ENCODE peak calls at places on chromosomes 13 and 19, in ten cellular contexts. P, M, F, Y, D, S, A, W, V and Z are unnamed samples.

GRCh38 chr19:39435499-39436349 is at the start of gene RPS16:
- DNase-seq in V (peak; percentile 99), Y (no peak), W (peak; percentile 99), P (peak; percentile 98), D (peak; percentile 100), F (peak; percentile 99), M (peak; percentile 95), S (peak; percentile 96), A (peak; percentile 84), Z (peak; percentile 95)

GRCh38 chr13:35764359-35765015 is 288.0 kb upstream of the MAB21L1 start:
- DNase-seq in W (no peak), P (no peak), V (no peak), S (no peak), Y (peak; percentile 73), D (no peak), A (no peak), M (peak; percentile 40), F (no peak), Z (no peak)

GRCh38 chr13:80814541-80814940 is 473.6 kb upstream of the SPRY2 start:
- DNase-seq in V (no peak), P (peak; percentile 82), D (no peak), M (peak; percentile 40), F (no peak), Y (no peak), S (no peak), A (no peak), W (peak; percentile 60), Z (peak; percentile 51)

GRCh38 chr13:75217949-75218348 is 264.0 kb downstream of the TBC1D4 start:
- DNase-seq in V (no peak), Y (peak; percentile 92), D (no peak), M (peak; percentile 45), S (no peak), W (peak; percentile 73), A (peak; percentile 69), P (peak; percentile 50), F (no peak), Z (peak; percentile 40)

GRCh38 chr13:25722893-25723292 is 328.9 kb downstream of the SHISA2 start:
- DNase-seq in D (no peak), M (no peak), Y (no peak), F (no peak), V (no peak), A (no peak), W (no peak), S (no peak), P (no peak), Z (no peak)

GRCh38 chr19:43229315-43229714 is 23.9 kb upstream of the PSG4 start:
- DNase-seq in F (no peak), M (peak; percentile 39), P (peak; percentile 7), V (no peak), S (no peak), D (no peak), W (peak; percentile 6), Y (peak; percentile 4), A (no peak), Z (no peak)

GRCh38 chr19:18945297-18945696 is 4.3 kb upstream of the HOMER3 start:
- DNase-seq in F (no peak), W (no peak), M (no peak), V (no peak), D (no peak), Y (no peak), A (no peak), S (no peak), P (no peak), Z (no peak)

GRCh38 chr13:88857256-88857655 is 1186.1 kb downstream of the SLITRK5 start:
- DNase-seq in D (no peak), Y (no peak), W (no peak), M (no peak), A (no peak), V (no peak), S (no peak), F (no peak), P (no peak), Z (no peak)

GRCh38 chr19:58556633-58557252 is 1.7 kb downstream of the UBE2M start:
- DNase-seq in Y (no peak), V (no peak), A (no peak), W (no peak), D (peak; percentile 45), F (no peak), P (no peak), M (no peak), S (no peak), Z (no peak)

GRCh38 chr19:58555369-58555885 is 522 bp upstream of the CHMP2A start:
- DNase-seq in Y (no peak), W (no peak), F (no peak), A (no peak), V (no peak), P (no peak), M (no peak), D (peak; percentile 56), S (no peak), Z (no peak)

GRCh38 chr19:58557253-58558065 is 952 bp downstream of the UBE2M start:
- DNase-seq in S (no peak), M (no peak), Y (no peak), P (no peak), W (no peak), D (peak; percentile 51), V (no peak), A (no peak), F (no peak), Z (no peak)

GRCh38 chr19:58554494-58555368 is at the start of gene CHMP2A:
- DNase-seq in D (peak; percentile 99), S (peak; percentile 97), Y (no peak), W (peak; percentile 98), P (peak; percentile 97), A (peak; percentile 79), V (peak; percentile 99), M (peak; percentile 96), F (peak; percentile 96), Z (peak; percentile 94)

DNA sequence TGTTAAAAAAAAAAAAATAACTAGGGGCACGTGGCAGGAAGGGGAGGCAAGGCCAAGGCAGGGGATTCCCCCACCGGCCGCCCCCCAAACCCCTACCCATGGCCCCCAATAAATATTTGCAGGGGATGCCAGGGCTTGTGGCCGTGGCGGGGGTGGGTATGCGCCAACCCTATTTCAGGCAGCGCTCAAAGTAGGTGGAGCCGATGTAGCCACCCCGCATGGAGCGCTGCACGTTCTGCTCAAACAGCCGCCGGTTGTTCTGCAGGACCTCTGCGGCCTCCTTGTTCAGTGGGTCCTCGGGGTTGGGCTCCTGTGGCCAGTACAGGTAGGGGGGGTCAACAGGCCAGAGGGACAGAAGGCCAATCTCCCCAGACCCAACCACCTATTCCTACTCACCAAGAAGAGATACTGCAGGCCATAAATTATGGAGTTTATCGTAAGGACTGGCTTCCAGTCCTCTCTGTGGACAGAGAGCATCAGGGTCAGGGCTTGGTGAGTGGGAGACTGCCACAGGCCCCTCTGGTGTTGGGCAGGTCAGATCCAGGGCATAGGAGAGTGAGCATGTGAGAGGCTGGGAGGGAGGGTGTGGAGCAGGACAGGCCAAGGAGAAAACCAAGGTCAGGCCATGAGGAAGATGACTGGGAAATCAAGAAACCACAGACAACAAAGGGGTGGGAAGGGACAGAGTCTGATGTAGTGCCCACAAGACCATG is 1.2 kb upstream of the CHMP2A start:
- DNase-seq in W (no peak), A (no peak), M (no peak), P (no peak), D (peak; percentile 68), V (no peak), S (no peak), F (no peak), Y (no peak), Z (no peak)
- H3K4me3 ChIP-seq in W (no peak overlapping the region), A (no peak overlapping the region), M (peak overlapping the region; percentile 92), P (no peak overlapping the region), D (no peak overlapping the region), V (no peak overlapping the region), S (no peak overlapping the region), F (no peak overlapping the region), Y (peak overlapping the region; percentile 97), Z (no peak overlapping the region)

DNA sequence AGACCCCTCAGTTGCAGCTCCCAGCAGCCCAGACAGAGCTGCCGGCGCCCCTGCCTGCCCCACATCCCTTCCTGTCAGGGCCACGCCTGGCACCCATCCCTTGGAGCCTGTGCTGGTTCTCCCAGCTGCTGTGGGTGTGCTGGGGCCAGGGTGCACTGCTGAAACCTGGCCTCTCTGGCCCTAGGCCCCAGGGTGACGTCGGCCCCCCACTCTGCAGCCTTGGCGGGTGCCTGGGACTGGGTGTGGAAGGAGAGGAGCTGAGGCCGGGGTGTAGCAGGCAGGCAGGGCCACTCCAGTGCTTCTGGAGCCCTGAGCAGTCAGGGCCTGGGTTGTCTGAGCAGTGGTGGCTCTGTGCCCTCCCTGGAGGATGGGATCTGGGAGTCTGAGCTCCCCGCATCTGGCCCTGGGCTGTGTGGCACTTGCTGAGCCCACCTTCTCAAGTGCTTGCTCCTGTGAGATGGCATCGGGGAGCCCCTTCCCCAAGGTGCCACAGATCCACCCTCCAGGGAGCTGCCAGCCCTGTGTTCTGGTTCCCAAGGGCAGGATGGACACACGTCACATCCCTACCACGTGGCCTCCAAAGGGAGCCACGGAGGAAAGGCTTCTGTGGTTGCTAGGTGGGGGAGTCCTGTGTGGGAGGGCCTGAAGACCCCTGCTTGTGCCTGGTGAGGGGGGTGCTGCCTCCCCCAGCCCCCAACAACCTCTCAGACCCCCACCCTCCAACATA is 5.2 kb downstream of the PLEKHJ1 start:
- DNase-seq in Y (no peak), S (no peak), M (no peak), D (no peak), F (no peak), P (no peak), A (no peak), W (no peak), V (no peak), Z (no peak)
- TF ChIP-seq CTCF in Y (no peak), S (no peak), M (no peak), D (no peak), F (no peak), P (no peak), A (no peak), W (no peak), V (no peak), Z (no peak)

DNA sequence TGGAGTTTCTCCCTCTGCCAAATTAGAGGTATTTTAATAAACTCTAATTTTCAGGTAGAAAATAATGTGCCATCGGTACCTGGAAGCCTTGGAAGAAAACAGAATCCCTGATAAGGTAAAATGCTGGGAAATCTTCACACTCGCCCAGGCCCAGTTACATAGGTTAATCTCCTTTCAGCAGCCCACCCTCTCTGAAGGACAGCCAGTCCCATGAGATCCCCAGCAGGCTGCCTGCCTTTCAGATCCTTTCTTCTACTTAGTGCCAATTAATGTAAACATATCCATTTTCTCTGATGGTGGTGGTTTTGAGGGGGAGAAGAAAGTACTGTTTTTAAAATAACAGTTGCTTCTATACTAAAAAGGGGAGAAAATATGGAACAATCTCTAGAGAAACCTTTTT is 12.2 kb downstream of the SMAD9 start:
- DNase-seq in D (no peak), V (no peak), M (no peak), Y (no peak), W (no peak), F (no peak), A (no peak), P (no peak), S (no peak), Z (no peak)
- H3K4me3 ChIP-seq in D (no peak overlapping the region), V (no peak overlapping the region), M (no peak overlapping the region), Y (no peak overlapping the region), W (no peak overlapping the region), F (no peak overlapping the region), A (no peak overlapping the region), P (no peak overlapping the region), S (no peak overlapping the region), Z (no peak overlapping the region)

DNA sequence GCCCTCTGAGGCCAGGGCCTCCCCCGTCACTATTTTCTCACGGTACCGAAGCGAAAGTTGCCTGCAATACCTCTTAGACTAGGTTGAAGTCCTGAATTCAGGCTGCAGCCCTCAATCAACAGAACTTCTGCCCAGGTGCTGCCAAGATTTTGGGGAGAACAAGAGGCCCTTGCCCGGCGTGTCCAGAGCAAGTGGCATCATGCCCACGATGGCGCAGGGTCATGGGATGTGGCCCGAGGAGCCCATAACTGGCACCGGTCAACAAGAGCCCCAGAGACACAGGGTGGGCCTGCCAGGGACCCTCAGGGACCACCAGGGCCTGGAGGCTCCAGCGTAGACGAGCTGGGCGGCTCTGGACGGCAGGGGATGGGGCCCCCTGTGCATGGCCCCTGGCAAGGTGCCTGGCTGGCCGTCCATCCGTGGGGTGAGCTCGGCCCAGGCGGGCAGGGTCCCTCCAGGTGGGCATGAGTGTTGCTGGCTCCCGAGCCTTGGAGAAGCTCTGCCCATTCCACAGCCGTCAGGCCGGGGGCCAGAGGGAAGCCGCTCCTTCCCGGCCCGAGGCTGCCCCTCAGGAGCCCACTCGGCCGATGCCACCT is 45.1 kb downstream of the GAS6 start:
- DNase-seq in V (no peak), W (no peak), F (no peak), Y (no peak), D (no peak), S (no peak), P (no peak), M (no peak), A (no peak), Z (no peak)
- TF ChIP-seq CTCF in V (no peak), W (no peak), F (no peak), Y (no peak), D (no peak), S (no peak), P (no peak), M (no peak), A (no peak), Z (no peak)